ENCODE peak calls at places on chromosomes 7 and 10, in six cellular contexts. One of them, this sample, is unnamed.

GRCh38 chr10:97916586-97916985 is 66.9 kb downstream of the GOLGA7B start:
- DNase-seq in IMR-90: no peak
- DNase-seq in H1: no peak
- DNase-seq in esophagus squamous epithelium: no peak
- DNase-seq in A549: no peak
- DNase-seq in upper lobe of left lung: no peak
- DNase-seq in this sample: no peak

GRCh38 chr7:114859477-114859876 is 62.4 kb upstream of the MDFIC start:
- DNase-seq in IMR-90: no peak
- DNase-seq in H1: no peak
- DNase-seq in esophagus squamous epithelium: no peak
- DNase-seq in A549: no peak
- DNase-seq in upper lobe of left lung: no peak
- DNase-seq in this sample: no peak

GRCh38 chr7:105268056-105268455 is 120.7 kb downstream of the SRPK2 start:
- DNase-seq in IMR-90: peak
- DNase-seq in H1: no peak
- DNase-seq in esophagus squamous epithelium: no peak
- DNase-seq in A549: peak
- DNase-seq in upper lobe of left lung: no peak
- DNase-seq in this sample: no peak

GRCh38 chr10:47090903-47091302 is 179.7 kb downstream of the PTPN20 start:
- DNase-seq in IMR-90: no peak
- DNase-seq in H1: no peak
- DNase-seq in esophagus squamous epithelium: no peak
- DNase-seq in A549: no peak
- DNase-seq in upper lobe of left lung: no peak
- DNase-seq in this sample: no peak

GRCh38 chr7:15764010-15764409 is 77.5 kb upstream of the MEOX2 start:
- DNase-seq in IMR-90: no peak
- DNase-seq in H1: no peak
- DNase-seq in esophagus squamous epithelium: no peak
- DNase-seq in A549: no peak
- DNase-seq in upper lobe of left lung: no peak
- DNase-seq in this sample: no peak

GRCh38 chr7:18936265-18936664 is 181.2 kb downstream of the TWIST1 start:
- DNase-seq in IMR-90: peak
- DNase-seq in H1: no peak
- DNase-seq in esophagus squamous epithelium: no peak
- DNase-seq in A549: no peak
- DNase-seq in upper lobe of left lung: no peak
- DNase-seq in this sample: no peak

GRCh38 chr7:133675510-133676218 is 422.8 kb downstream of the EXOC4 start:
- DNase-seq in IMR-90: peak
- DNase-seq in H1: no peak
- DNase-seq in esophagus squamous epithelium: no peak
- DNase-seq in A549: no peak
- DNase-seq in upper lobe of left lung: no peak
- DNase-seq in this sample: no peak

GRCh38 chr10:22230331-22230833 is 12.6 kb upstream of the EBLN1 start:
- DNase-seq in IMR-90: peak
- DNase-seq in H1: no peak
- DNase-seq in esophagus squamous epithelium: no peak
- DNase-seq in A549: peak
- DNase-seq in upper lobe of left lung: peak
- DNase-seq in this sample: no peak

GRCh38 chr10:34607894-34608293 is 207.2 kb downstream of the PARD3 start:
- DNase-seq in IMR-90: peak
- DNase-seq in H1: no peak
- DNase-seq in esophagus squamous epithelium: no peak
- DNase-seq in A549: no peak
- DNase-seq in upper lobe of left lung: no peak
- DNase-seq in this sample: no peak

GRCh38 chr10:129761573-129761972 is 202.5 kb downstream of the EBF3 start:
- DNase-seq in IMR-90: no peak
- DNase-seq in H1: peak
- DNase-seq in esophagus squamous epithelium: no peak
- DNase-seq in A549: no peak
- DNase-seq in upper lobe of left lung: peak
- DNase-seq in this sample: peak

GRCh38 chr10:5882961-5883360 is 6.7 kb downstream of the ANKRD16 start:
- DNase-seq in IMR-90: no peak
- DNase-seq in H1: no peak
- DNase-seq in esophagus squamous epithelium: no peak
- DNase-seq in A549: no peak
- DNase-seq in upper lobe of left lung: no peak
- DNase-seq in this sample: no peak

GRCh38 chr7:12303507-12303906 is 92.4 kb downstream of the TMEM106B start:
- DNase-seq in IMR-90: no peak
- DNase-seq in H1: no peak
- DNase-seq in esophagus squamous epithelium: no peak
- DNase-seq in A549: no peak
- DNase-seq in upper lobe of left lung: no peak
- DNase-seq in this sample: no peak

GRCh38 chr7:87435546-87435945 is 39.9 kb downstream of the ABCB4 start:
- DNase-seq in IMR-90: peak
- DNase-seq in H1: no peak
- DNase-seq in esophagus squamous epithelium: no peak
- DNase-seq in A549: no peak
- DNase-seq in upper lobe of left lung: no peak
- DNase-seq in this sample: no peak

GRCh38 chr10:122114156-122114747 is 125.3 kb downstream of the TACC2 start:
- DNase-seq in IMR-90: peak
- DNase-seq in H1: no peak
- DNase-seq in esophagus squamous epithelium: no peak
- DNase-seq in A549: no peak
- DNase-seq in upper lobe of left lung: no peak
- DNase-seq in this sample: peak

GRCh38 chr10:116742367-116743265 is at the start of gene HSPA12A:
- DNase-seq in IMR-90: peak
- DNase-seq in H1: peak
- DNase-seq in esophagus squamous epithelium: no peak
- DNase-seq in A549: peak
- DNase-seq in upper lobe of left lung: peak
- DNase-seq in this sample: peak

GRCh38 chr10:96442017-96442643 is 71.6 kb downstream of the TLL2 start:
- DNase-seq in IMR-90: no peak
- DNase-seq in H1: no peak
- DNase-seq in esophagus squamous epithelium: no peak
- DNase-seq in A549: no peak
- DNase-seq in upper lobe of left lung: no peak
- DNase-seq in this sample: no peak

GRCh38 chr10:100470367-100470766 is 7.6 kb downstream of the WNT8B start:
- DNase-seq in IMR-90: peak
- DNase-seq in H1: no peak
- DNase-seq in esophagus squamous epithelium: no peak
- DNase-seq in A549: no peak
- DNase-seq in upper lobe of left lung: no peak
- DNase-seq in this sample: no peak

GRCh38 chr7:121139427-121139826 is 150.9 kb downstream of the CPED1 start:
- DNase-seq in IMR-90: peak
- DNase-seq in H1: no peak
- DNase-seq in esophagus squamous epithelium: no peak
- DNase-seq in A549: no peak
- DNase-seq in upper lobe of left lung: no peak
- DNase-seq in this sample: no peak

GRCh38 chr7:42096681-42097637 is 140.1 kb downstream of the GLI3 start:
- DNase-seq in IMR-90: peak
- DNase-seq in H1: no peak
- DNase-seq in esophagus squamous epithelium: no peak
- DNase-seq in A549: no peak
- DNase-seq in upper lobe of left lung: no peak
- DNase-seq in this sample: peak

GRCh38 chr7:25196132-25196896 is 32.0 kb downstream of the NPVF start:
- DNase-seq in IMR-90: no peak
- DNase-seq in H1: no peak
- DNase-seq in esophagus squamous epithelium: no peak
- DNase-seq in A549: no peak
- DNase-seq in upper lobe of left lung: no peak
- DNase-seq in this sample: peak

GRCh38 chr10:70137927-70138883 is 5.6 kb upstream of the AIFM2 start:
- DNase-seq in IMR-90: no peak
- DNase-seq in H1: peak
- DNase-seq in esophagus squamous epithelium: no peak
- DNase-seq in A549: no peak
- DNase-seq in upper lobe of left lung: peak
- DNase-seq in this sample: no peak

GRCh38 chr7:80210400-80210799 is 75.8 kb downstream of the GNAI1 start:
- DNase-seq in IMR-90: peak
- DNase-seq in H1: no peak
- DNase-seq in esophagus squamous epithelium: no peak
- DNase-seq in A549: peak
- DNase-seq in upper lobe of left lung: no peak
- DNase-seq in this sample: no peak

GRCh38 chr7:111025013-111025412 is 65.9 kb upstream of the LRRN3 start:
- DNase-seq in IMR-90: no peak
- DNase-seq in H1: no peak
- DNase-seq in esophagus squamous epithelium: no peak
- DNase-seq in A549: no peak
- DNase-seq in upper lobe of left lung: no peak
- DNase-seq in this sample: no peak

GRCh38 chr10:90614631-90615030 is 243.2 kb downstream of the HTR7 start:
- DNase-seq in IMR-90: no peak
- DNase-seq in H1: no peak
- DNase-seq in esophagus squamous epithelium: no peak
- DNase-seq in A549: no peak
- DNase-seq in upper lobe of left lung: no peak
- DNase-seq in this sample: no peak

GRCh38 chr7:142459557-142459963 is 201.7 kb upstream of the PRSS58 start:
- DNase-seq in IMR-90: peak
- DNase-seq in H1: peak
- DNase-seq in esophagus squamous epithelium: no peak
- DNase-seq in A549: peak
- DNase-seq in upper lobe of left lung: no peak
- DNase-seq in this sample: peak

GRCh38 chr7:38040831-38041230 is 120.4 kb downstream of the EPDR1 start:
- DNase-seq in IMR-90: no peak
- DNase-seq in H1: no peak
- DNase-seq in esophagus squamous epithelium: no peak
- DNase-seq in A549: no peak
- DNase-seq in upper lobe of left lung: no peak
- DNase-seq in this sample: no peak

GRCh38 chr7:74656421-74656910 is 1.1 kb upstream of the GTF2I start:
- DNase-seq in IMR-90: no peak
- DNase-seq in H1: no peak
- DNase-seq in esophagus squamous epithelium: no peak
- DNase-seq in A549: peak
- DNase-seq in upper lobe of left lung: peak
- DNase-seq in this sample: peak

GRCh38 chr7:74655785-74656420 is 1.6 kb upstream of the GTF2I start:
- DNase-seq in IMR-90: no peak
- DNase-seq in H1: no peak
- DNase-seq in esophagus squamous epithelium: no peak
- DNase-seq in A549: no peak
- DNase-seq in upper lobe of left lung: no peak
- DNase-seq in this sample: no peak

GRCh38 chr7:74658171-74659004 is 870 bp downstream of the GTF2I start:
- DNase-seq in IMR-90: peak
- DNase-seq in H1: peak
- DNase-seq in esophagus squamous epithelium: peak
- DNase-seq in A549: peak
- DNase-seq in upper lobe of left lung: peak
- DNase-seq in this sample: peak

GRCh38 chr7:74656911-74657691 is 417 bp upstream of the GTF2I start:
- DNase-seq in IMR-90: peak
- DNase-seq in H1: peak
- DNase-seq in esophagus squamous epithelium: peak
- DNase-seq in A549: peak
- DNase-seq in upper lobe of left lung: peak
- DNase-seq in this sample: peak

DNA sequence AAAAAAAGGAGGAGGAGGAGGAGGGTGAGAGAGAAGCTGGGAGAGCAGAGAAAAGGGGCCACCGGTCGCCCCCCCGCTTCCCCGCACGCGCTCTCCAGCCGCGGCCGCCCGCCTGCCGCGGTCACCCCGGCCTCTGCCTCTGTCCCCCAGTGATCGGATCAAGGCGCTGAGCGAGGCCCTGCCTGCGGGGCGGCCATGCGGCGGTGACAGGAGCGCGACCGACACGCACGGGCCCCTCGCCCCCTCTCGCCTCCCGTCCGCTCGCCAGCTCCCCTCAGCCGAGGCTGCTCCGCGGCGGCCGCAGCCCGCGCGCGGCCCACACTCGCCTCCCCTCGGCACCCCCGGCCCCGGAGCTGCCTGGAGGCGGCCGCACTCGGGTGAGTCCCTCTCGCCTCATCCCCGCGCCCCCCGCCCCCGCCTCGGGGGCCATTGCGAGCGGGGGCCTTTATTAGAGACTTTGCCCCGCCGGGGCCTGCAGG is at the start of gene GTF2I:
- DNase-seq in IMR-90: no peak
- DNase-seq in H1: peak
- DNase-seq in esophagus squamous epithelium: no peak
- DNase-seq in A549: no peak
- DNase-seq in upper lobe of left lung: peak
- DNase-seq in this sample: no peak
- TF ChIP-seq POLR2A in IMR-90: peak
- TF ChIP-seq POLR2A in H1: no peak
- TF ChIP-seq POLR2A in esophagus squamous epithelium: no peak
- TF ChIP-seq POLR2A in A549: no peak
- TF ChIP-seq POLR2A in upper lobe of left lung: no peak
- TF ChIP-seq POLR2A in this sample: no peak

GRCh38 chr10:125171402-125172316 is 11.3 kb upstream of the CTBP2 start:
- DNase-seq in IMR-90: no peak
- DNase-seq in H1: no peak
- DNase-seq in esophagus squamous epithelium: no peak
- DNase-seq in A549: no peak
- DNase-seq in upper lobe of left lung: no peak
- DNase-seq in this sample: peak
- TF ChIP-seq POLR2A in IMR-90: no peak
- TF ChIP-seq POLR2A in H1: no peak
- TF ChIP-seq POLR2A in esophagus squamous epithelium: no peak
- TF ChIP-seq POLR2A in A549: no peak
- TF ChIP-seq POLR2A in upper lobe of left lung: no peak
- TF ChIP-seq POLR2A in this sample: no peak

DNA sequence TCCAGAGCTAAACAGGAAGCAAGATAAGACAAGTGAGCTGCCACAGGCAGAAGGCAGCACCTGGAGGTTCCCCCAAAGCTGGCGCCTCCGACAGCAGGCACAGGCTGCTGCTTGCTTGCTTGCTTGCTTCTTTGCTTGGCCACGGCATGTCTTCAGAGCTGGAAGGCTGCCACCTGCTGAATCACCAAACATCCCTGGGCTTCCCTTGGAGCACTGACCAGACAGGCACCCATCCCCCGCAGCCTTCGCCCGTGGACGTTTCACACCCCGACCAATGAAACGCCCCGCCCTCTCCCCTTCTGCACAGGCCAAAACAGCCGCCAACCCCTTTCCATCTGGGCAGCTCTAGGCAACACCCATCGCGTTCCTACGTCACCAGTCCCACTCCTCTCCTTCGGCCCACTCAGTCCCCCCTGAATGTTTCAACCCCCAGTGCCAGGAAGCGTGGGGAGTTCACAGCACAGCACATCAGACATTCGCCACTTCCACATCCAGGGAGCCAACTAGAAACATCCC is 1.7 kb downstream of the SGMS1 start:
- DNase-seq in IMR-90: peak
- DNase-seq in H1: peak
- DNase-seq in esophagus squamous epithelium: peak
- DNase-seq in A549: peak
- DNase-seq in upper lobe of left lung: peak
- DNase-seq in this sample: peak
- TF ChIP-seq POLR2A in IMR-90: peak
- TF ChIP-seq POLR2A in H1: no peak
- TF ChIP-seq POLR2A in esophagus squamous epithelium: no peak
- TF ChIP-seq POLR2A in A549: no peak
- TF ChIP-seq POLR2A in upper lobe of left lung: no peak
- TF ChIP-seq POLR2A in this sample: peak

GRCh38 chr7:5694221-5694754 is 87.2 kb downstream of the RNF216 start:
- DNase-seq in IMR-90: peak
- DNase-seq in H1: no peak
- DNase-seq in esophagus squamous epithelium: no peak
- DNase-seq in A549: no peak
- DNase-seq in upper lobe of left lung: no peak
- DNase-seq in this sample: no peak
- TF ChIP-seq POLR2A in IMR-90: peak
- TF ChIP-seq POLR2A in H1: no peak
- TF ChIP-seq POLR2A in esophagus squamous epithelium: no peak
- TF ChIP-seq POLR2A in A549: no peak
- TF ChIP-seq POLR2A in upper lobe of left lung: no peak
- TF ChIP-seq POLR2A in this sample: no peak

This sample was measured in body of pancreas.